ENCODE peak calls at places on chromosomes 13 and 19, in seven cellular contexts. V is AG04449, G is stomach, R is BE2C, Y is brain microvascular endothelial cell, M is cardiac fibroblast, A is upper lobe of right lung. X is an unnamed sample.

GRCh38 chr19:34969721-34970120 is 5.7 kb upstream of the ZNF792 start:
- DNase-seq in G (no peak), V (no peak), M (no peak), Y (no peak), R (no peak), A (no peak), X (no peak)

GRCh38 chr13:96141032-96141431 is 51.1 kb downstream of the HS6ST3 start:
- DNase-seq in R (no peak), V (peak), G (no peak), Y (no peak), A (no peak), M (peak), X (peak)

GRCh38 chr19:32041681-32042292 is 303.6 kb upstream of the ZNF507 start:
- DNase-seq in Y (peak), A (peak), V (no peak), M (peak), G (no peak), R (peak), X (peak)

GRCh38 chr19:14145381-14145780 is 9.0 kb upstream of the ASF1B start:
- DNase-seq in V (no peak), G (no peak), M (no peak), A (no peak), R (no peak), Y (no peak), X (no peak)

GRCh38 chr19:43534811-43535761 is 2.1 kb downstream of the ZNF575 start:
- DNase-seq in V (no peak), G (peak), A (peak), Y (peak), M (peak), R (peak), X (peak)

GRCh38 chr13:20175907-20176652 is 15.2 kb upstream of the GJA3 start:
- DNase-seq in G (no peak), V (no peak), A (no peak), Y (no peak), R (no peak), M (no peak), X (no peak)

GRCh38 chr19:18675779-18676178 is 7.7 kb upstream of the CRTC1 start:
- DNase-seq in V (no peak), A (no peak), G (no peak), Y (no peak), R (peak), M (peak), X (no peak)

GRCh38 chr19:3586124-3586626 is 897 bp downstream of the GIPC3 start:
- DNase-seq in A (no peak), R (peak), M (no peak), V (no peak), G (no peak), Y (no peak), X (no peak)

GRCh38 chr13:71786815-71787214 is 80.2 kb downstream of the DACH1 start:
- DNase-seq in R (no peak), A (no peak), V (no peak), M (no peak), Y (no peak), G (no peak), X (no peak)

GRCh38 chr13:101453784-101454201 is 1.3 kb downstream of the ITGBL1 start:
- DNase-seq in V (no peak), Y (no peak), A (peak), R (no peak), G (peak), M (no peak), X (no peak)
- TF ChIP-seq CTCF in V (peak), Y (no peak), A (peak), R (no peak), G (no peak), M (no peak), X (peak)

GRCh38 chr19:56106993-56107392 is 14.1 kb downstream of the ZNF787 start:
- DNase-seq in R (no peak), V (no peak), G (no peak), A (no peak), M (no peak), Y (no peak), X (no peak)

GRCh38 chr19:56107626-56108351 is 13.3 kb downstream of the ZNF787 start:
- DNase-seq in V (no peak), Y (no peak), M (peak), R (no peak), A (no peak), G (peak), X (no peak)

GRCh38 chr19:56109216-56109615 is 11.9 kb downstream of the ZNF787 start:
- DNase-seq in R (no peak), V (no peak), G (no peak), A (no peak), Y (no peak), M (peak), X (peak)

GRCh38 chr19:56110515-56111448 is 10.3 kb downstream of the ZNF787 start:
- DNase-seq in A (no peak), V (no peak), G (peak), R (no peak), M (peak), Y (peak), X (peak)

DNA sequence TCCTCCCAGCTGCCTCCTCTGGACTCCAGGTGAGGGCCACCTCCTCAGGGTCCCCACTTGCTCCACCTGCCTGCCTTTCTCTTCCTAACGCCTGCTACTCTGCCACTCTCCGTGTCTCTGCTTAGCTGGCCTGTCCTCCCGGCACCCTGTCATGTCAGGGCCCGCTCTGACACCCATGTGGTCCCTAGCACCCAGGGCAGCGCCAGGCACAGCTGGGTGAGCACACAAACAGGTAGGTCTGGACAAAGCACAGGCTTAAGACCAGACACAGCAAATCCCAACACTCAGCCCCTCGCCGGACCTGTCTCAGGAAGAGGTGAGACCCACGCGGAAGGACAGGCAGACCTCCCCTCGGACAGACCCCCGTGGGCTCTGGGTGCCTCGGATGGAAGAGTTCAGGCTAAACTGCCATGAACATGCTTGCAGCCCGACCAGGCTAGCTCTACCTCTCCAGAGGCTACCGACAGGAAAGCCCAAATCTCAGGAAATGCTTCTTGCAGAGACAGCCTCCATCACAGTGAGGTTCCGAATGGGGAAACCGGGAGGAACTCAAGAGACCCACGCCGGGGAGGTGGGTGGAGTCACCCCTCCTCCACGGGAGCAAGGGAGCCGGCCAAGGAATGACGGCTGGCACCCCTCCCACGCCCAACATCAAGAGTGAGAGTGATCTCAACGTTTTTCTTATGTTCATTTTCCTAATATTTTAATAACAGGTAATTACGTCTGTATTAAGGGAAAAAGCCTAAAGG is 12.5 kb downstream of the ZNF787 start:
- DNase-seq in A (peak), M (peak), G (peak), Y (no peak), V (no peak), R (no peak), X (peak)
- H3K4me3 ChIP-seq in A (no peak), M (no peak), G (peak), Y (no peak), V (no peak), R (no peak), X (peak)

DNA sequence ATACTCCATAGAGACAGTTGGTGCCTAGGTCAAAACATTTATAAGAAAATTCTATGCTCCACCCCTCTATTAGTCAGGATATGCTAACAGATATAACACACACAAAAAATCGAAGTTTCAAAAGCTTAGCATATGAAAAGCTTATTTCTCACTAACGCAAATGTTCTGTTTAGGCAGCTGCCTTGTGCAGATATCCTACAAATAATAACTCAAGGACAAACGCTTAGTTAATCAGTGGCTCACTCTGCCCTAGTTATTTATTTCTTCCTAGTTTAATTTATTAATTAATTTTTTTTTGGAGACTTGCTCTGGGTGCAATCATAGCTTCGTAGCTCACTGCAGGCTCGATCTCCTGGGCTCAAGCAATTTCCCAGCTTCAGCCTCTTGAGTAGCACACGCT is 259.7 kb upstream of the GPC6 start:
- DNase-seq in V (no peak), G (no peak), A (no peak), M (no peak), R (no peak), Y (no peak), X (no peak)
- TF ChIP-seq CTCF in V (no peak), G (no peak), A (no peak), M (no peak), R (no peak), Y (no peak), X (no peak)

GRCh38 chr19:56026769-56027168 is 40.2 kb downstream of the NLRP5 start:
- DNase-seq in M (no peak), V (no peak), G (no peak), R (no peak), Y (no peak), A (no peak), X (no peak)
- H3K4me3 ChIP-seq in M (no peak), V (no peak), G (no peak), R (no peak), Y (no peak), A (no peak), X (no peak)

GRCh38 chr13:44435142-44435982 is 61.7 kb downstream of the SERP2 start:
- DNase-seq in V (peak), M (peak), G (peak), R (peak), Y (peak), A (peak), X (peak)
- TF ChIP-seq CTCF in V (no peak), M (no peak), G (no peak), R (no peak), Y (no peak), A (no peak), X (no peak)

DNA sequence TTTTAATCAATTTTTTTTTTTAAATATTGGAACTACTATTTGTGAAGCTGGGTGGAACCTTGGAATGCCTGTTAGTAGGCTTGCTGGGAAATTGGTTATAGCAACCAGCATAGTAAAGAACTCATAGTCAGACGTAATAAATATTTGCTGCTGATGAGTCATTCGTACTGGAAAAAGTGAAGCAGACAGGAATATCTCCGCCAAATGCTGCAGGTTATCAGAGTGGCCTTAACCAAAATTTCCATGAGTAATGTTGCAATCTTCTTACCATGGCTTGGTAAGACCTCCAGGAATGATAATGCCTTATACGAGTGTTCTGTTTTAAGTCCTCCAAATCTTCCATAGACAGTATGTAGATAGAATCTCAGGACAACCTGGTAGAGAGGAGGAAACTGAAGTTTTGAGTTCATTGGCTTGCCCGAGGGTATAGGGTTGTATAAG is 34.2 kb downstream of the MBNL2 start:
- DNase-seq in A (no peak), M (peak), Y (peak), G (no peak), R (no peak), V (peak), X (peak)
- H3K4me3 ChIP-seq in A (no peak), M (no peak), Y (no peak), G (no peak), R (peak), V (no peak), X (no peak)

X was measured in fibroblast of villous mesenchyme.